ENCODE peak calls at places on chromosomes 4 and X, in four cellular contexts. One of them, this sample, is unnamed.

GRCh38 chr4:185203380-185204237 is at the start of gene CFAP97:
- DNase-seq in H1: peak; percentile 68
- DNase-seq in HepG2: peak; percentile 65
- DNase-seq in GM12878: no peak
- DNase-seq in this sample: no peak

GRCh38 chrX:46374371-46374770 is 170.8 kb downstream of the ZNF674 start:
- DNase-seq in H1: no peak
- DNase-seq in HepG2: no peak
- DNase-seq in GM12878: no peak
- DNase-seq in this sample: no peak

GRCh38 chr4:138239496-138239895 is 2.7 kb downstream of the SLC7A11 start:
- DNase-seq in H1: no peak
- DNase-seq in HepG2: no peak
- DNase-seq in GM12878: no peak
- DNase-seq in this sample: no peak

GRCh38 chr4:86720508-86721068 is 126.5 kb downstream of the PTPN13 start:
- DNase-seq in H1: no peak
- DNase-seq in HepG2: no peak
- DNase-seq in GM12878: no peak
- DNase-seq in this sample: no peak

GRCh38 chr4:173415092-173415491 is 16.2 kb upstream of the SCRG1 start:
- DNase-seq in H1: no peak
- DNase-seq in HepG2: no peak
- DNase-seq in GM12878: no peak
- DNase-seq in this sample: no peak

GRCh38 chrX:134548257-134548732 is 88.3 kb downstream of the HPRT1 start:
- DNase-seq in H1: no peak
- DNase-seq in HepG2: no peak
- DNase-seq in GM12878: no peak
- DNase-seq in this sample: no peak

GRCh38 chrX:18146954-18147353 is 73.7 kb downstream of the BEND2 start:
- DNase-seq in H1: peak; percentile 47
- DNase-seq in HepG2: peak; percentile 1
- DNase-seq in GM12878: no peak
- DNase-seq in this sample: no peak

GRCh38 chr4:40325406-40326019 is 9.6 kb upstream of the CHRNA9 start:
- DNase-seq in H1: no peak
- DNase-seq in HepG2: peak; percentile 54
- DNase-seq in GM12878: no peak
- DNase-seq in this sample: no peak

GRCh38 chrX:112768563-112768962 is 72.1 kb downstream of the AMOT start:
- DNase-seq in H1: no peak
- DNase-seq in HepG2: no peak
- DNase-seq in GM12878: no peak
- DNase-seq in this sample: no peak

GRCh38 chrX:154002215-154002719 is 17.4 kb downstream of the IRAK1 start:
- DNase-seq in H1: no peak
- DNase-seq in HepG2: no peak
- DNase-seq in GM12878: no peak
- DNase-seq in this sample: no peak

GRCh38 chr4:80199004-80199579 is 1.8 kb downstream of the PRDM8 start:
- DNase-seq in H1: no peak
- DNase-seq in HepG2: no peak
- DNase-seq in GM12878: no peak
- DNase-seq in this sample: no peak

GRCh38 chrX:139739138-139739537 is 31.2 kb upstream of the MCF2 start:
- DNase-seq in H1: no peak
- DNase-seq in HepG2: no peak
- DNase-seq in GM12878: peak; percentile 19
- DNase-seq in this sample: no peak

DNA sequence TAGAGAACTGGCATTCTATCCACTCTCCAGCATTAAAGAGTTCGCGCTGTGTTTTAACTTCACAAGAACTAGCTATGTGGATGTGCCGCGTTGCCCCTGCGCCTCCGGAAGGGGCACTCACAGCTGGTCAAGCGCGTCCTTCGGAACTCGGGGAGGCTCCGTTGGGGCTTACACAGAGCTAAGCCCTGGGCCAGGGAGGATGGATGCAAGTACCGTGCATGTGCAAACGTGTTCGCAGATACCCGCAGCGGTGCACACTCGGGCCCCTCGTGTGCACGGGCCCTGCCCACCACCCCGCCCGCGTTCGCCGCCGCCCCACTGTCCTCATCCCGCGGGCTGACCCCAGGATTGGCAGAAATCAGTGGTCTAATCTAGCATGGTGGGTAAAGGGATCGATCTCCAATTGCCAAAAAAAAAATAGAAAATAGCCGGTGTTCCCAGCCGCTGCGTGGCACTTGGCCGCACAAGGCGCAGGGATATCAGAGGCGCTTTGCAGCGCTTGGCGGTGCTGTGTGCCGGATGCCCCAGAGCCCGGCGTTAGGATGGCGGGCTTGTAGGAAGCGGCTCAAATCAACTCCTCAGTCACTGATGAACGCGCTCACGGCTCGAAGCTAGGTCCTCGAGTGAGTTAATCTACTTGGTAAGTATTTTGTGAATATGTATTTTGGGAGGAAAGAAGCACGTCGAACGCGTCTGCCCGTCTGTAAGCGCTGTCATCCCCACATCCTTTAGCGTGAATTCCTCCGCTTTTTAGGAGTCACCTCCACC is 988 bp upstream of the PCDH10 start:
- DNase-seq in H1: peak; percentile 59
- DNase-seq in HepG2: no peak
- DNase-seq in GM12878: no peak
- DNase-seq in this sample: no peak
- H3K4me1 ChIP-seq in H1: peaks cover 4% of the 10 kb centered on the region
- H3K4me1 ChIP-seq in HepG2: no peaks in the 10 kb centered on the region
- H3K4me1 ChIP-seq in GM12878: no peaks in the 10 kb centered on the region
- H3K4me1 ChIP-seq in this sample: no peaks in the 10 kb centered on the region

DNA sequence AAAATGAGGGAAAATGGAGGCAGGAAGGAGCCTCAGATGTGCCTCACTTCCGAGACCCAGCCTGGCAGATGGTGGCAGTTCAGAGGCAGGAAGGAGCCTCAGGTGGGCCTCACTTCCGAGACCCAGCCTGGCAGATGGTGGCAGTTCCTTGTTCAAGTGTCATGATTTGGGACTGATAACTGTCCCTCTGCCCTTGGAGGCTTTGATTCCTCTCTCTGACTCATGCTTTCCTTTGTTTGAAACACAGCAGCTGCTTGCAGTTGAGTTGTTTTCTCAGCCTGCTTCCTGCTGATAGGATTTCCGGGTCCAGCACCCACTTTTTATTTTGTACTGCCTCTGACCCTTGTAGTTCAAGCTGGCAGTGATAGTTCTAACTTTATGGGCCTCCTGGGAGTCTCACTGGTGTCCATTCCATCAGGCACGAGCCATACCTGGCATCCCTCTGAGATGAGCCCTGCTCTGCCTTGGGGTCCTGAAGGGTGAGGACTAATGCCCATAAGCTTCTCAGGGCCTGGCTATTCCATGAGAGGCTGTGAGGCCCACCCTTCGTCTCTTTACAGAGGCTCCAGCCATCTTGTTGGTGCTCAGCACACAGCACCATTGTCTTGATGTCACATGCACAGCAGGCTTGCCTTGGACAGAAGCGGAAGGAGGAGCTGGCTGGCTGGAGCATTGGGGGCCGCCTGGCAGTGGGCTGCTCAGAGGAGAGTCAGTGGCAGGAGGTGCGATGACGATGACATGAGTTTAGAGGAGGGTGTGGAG is 13.0 kb downstream of the RGS12 start:
- DNase-seq in H1: no peak
- DNase-seq in HepG2: no peak
- DNase-seq in GM12878: no peak
- DNase-seq in this sample: no peak
- TF ChIP-seq SUZ12 in H1: no peak
- TF ChIP-seq SUZ12 in HepG2: no peak
- TF ChIP-seq SUZ12 in GM12878: no peak
- TF ChIP-seq SUZ12 in this sample: no peak

GRCh38 chr4:98522603-98523395 is 135.6 kb downstream of the TSPAN5 start:
- DNase-seq in H1: no peak
- DNase-seq in HepG2: peak; percentile 35
- DNase-seq in GM12878: no peak
- DNase-seq in this sample: no peak
- H3K4me1 ChIP-seq in H1: peaks cover 6% of the 10 kb centered on the region
- H3K4me1 ChIP-seq in HepG2: no peaks in the 10 kb centered on the region
- H3K4me1 ChIP-seq in GM12878: peaks cover 6% of the 10 kb centered on the region
- H3K4me1 ChIP-seq in this sample: no peaks in the 10 kb centered on the region

DNA sequence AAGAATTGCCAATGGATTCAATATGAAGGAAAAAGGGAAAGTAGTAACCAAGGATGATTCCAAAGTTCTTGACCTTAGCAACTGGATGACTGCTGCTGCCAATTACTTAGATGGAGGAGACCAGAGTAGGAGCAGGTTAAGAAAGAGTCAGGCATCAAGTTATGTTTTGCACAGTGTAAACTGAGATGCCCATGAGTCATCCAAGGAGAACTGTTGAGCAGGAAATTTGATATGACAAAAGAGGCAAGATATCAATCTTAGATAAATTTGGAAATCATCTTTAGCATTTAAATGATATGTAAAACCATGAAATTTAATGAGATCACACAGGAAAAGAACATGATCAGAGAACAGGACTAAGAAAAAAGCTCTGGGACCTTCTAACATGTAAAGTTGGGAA is 361.3 kb downstream of the OPHN1 start:
- DNase-seq in H1: no peak
- DNase-seq in HepG2: no peak
- DNase-seq in GM12878: no peak
- DNase-seq in this sample: no peak
- TF ChIP-seq SUZ12 in H1: no peak
- TF ChIP-seq SUZ12 in HepG2: no peak
- TF ChIP-seq SUZ12 in GM12878: no peak
- TF ChIP-seq SUZ12 in this sample: no peak

GRCh38 chrX:41334866-41335589 is 1.1 kb downstream of the DDX3X start:
- DNase-seq in H1: no peak
- DNase-seq in HepG2: no peak
- DNase-seq in GM12878: no peak
- DNase-seq in this sample: no peak
- H3K4me1 ChIP-seq in H1: peaks cover 4% of the 10 kb centered on the region
- H3K4me1 ChIP-seq in HepG2: peaks cover 28% of the 10 kb centered on the region
- H3K4me1 ChIP-seq in GM12878: peaks cover 10% of the 10 kb centered on the region
- H3K4me1 ChIP-seq in this sample: no peaks in the 10 kb centered on the region

GRCh38 chrX:49291615-49292337 is 11.7 kb upstream of the GAGE10 start:
- DNase-seq in H1: peak; percentile 85
- DNase-seq in HepG2: peak; percentile 12
- DNase-seq in GM12878: no peak
- DNase-seq in this sample: peak; percentile 62
- TF ChIP-seq SUZ12 in H1: no peak
- TF ChIP-seq SUZ12 in HepG2: no peak
- TF ChIP-seq SUZ12 in GM12878: no peak
- TF ChIP-seq SUZ12 in this sample: no peak

DNA sequence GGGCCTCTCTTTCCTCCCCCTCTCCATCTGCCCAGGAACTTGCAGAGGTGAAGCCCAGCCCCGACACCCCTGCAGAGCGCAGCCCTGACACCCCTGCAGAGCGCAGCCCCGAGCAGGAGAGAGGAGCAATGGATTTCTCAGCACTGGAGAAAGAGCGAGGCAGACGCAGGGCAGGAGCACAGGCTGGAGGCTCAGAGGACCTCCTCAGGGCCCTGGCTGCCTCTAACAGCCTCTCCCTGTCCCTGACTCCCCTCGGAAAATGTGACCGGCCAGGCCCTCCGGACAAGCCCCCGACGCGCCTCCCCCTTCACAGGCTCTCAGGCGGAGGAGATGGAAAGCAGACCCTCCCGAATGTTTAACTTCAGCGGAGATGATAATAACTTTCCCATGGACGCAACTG is 200.8 kb upstream of the BCOR start:
- DNase-seq in H1: no peak
- DNase-seq in HepG2: no peak
- DNase-seq in GM12878: no peak
- DNase-seq in this sample: no peak
- H3K4me1 ChIP-seq in H1: peaks cover 4% of the 10 kb centered on the region
- H3K4me1 ChIP-seq in HepG2: no peaks in the 10 kb centered on the region
- H3K4me1 ChIP-seq in GM12878: peaks cover 13% of the 10 kb centered on the region
- H3K4me1 ChIP-seq in this sample: no peaks in the 10 kb centered on the region

This sample was measured in NT2/D1.